ENCODE peak calls at places on chromosomes 5 and 9, in five cellular contexts. M is mammary epithelial cell; G is CD8-positive, alpha-beta T cell; D is IMR-90; R is WERI-Rb-1. O is an unnamed sample. For H3K36me3, the result is how much of the 10 kb centered on the place peaks cover.

GRCh38 chr5:158755971-158756370 is 343.7 kb downstream of the EBF1 start:
- DNase-seq in M (no peak), G (no peak), D (no peak), R (no peak), O (no peak)

GRCh38 chr5:156623381-156624040 is 226.6 kb upstream of the PPP1R2B start:
- DNase-seq in M (no peak), G (no peak), D (no peak), R (no peak), O (no peak)

GRCh38 chr5:143241892-143242291 is 161.6 kb downstream of the NR3C1 start:
- DNase-seq in M (peak), G (no peak), D (peak), R (no peak), O (no peak)

GRCh38 chr5:92641031-92641962 is 939.7 kb downstream of the NR2F1-AS1 start:
- DNase-seq in M (peak), G (no peak), D (peak), R (no peak), O (peak)

GRCh38 chr5:50595199-50595598 is 71.2 kb upstream of the PARP8 start:
- DNase-seq in M (peak), G (no peak), D (peak), R (no peak), O (peak)

GRCh38 chr9:73093016-73093739 is 58.5 kb upstream of the ANXA1 start:
- DNase-seq in M (no peak), G (no peak), D (no peak), R (no peak), O (no peak)

GRCh38 chr5:8993031-8993430 is 552.8 kb downstream of the SEMA5A start:
- DNase-seq in M (peak), G (no peak), D (no peak), R (no peak), O (no peak)

GRCh38 chr9:92138157-92138959 is 23.1 kb upstream of the SPTLC1 start:
- DNase-seq in M (peak), G (peak), D (peak), R (peak), O (no peak)

GRCh38 chr5:160649304-160649703 is 202.7 kb downstream of the ATP10B start:
- DNase-seq in M (peak), G (no peak), D (no peak), R (peak), O (no peak)

GRCh38 chr9:109248133-109248581 is 72.7 kb downstream of the EPB41L4B start:
- DNase-seq in M (no peak), G (no peak), D (peak), R (peak), O (no peak)

GRCh38 chr9:18905883-18906649 is 126.9 kb downstream of the SAXO1 start:
- DNase-seq in M (no peak), G (no peak), D (peak), R (no peak), O (no peak)

GRCh38 chr5:127203818-127204217 is 86.8 kb upstream of the MEGF10 start:
- DNase-seq in M (peak), G (no peak), D (peak), R (no peak), O (no peak)

GRCh38 chr5:151408633-151409243 is 38.7 kb upstream of the SLC36A1 start:
- DNase-seq in M (no peak), G (no peak), D (no peak), R (no peak), O (no peak)

GRCh38 chr5:111043712-111044506 is 27.6 kb upstream of the TSLP start:
- DNase-seq in M (peak), G (no peak), D (peak), R (no peak), O (no peak)

GRCh38 chr9:109705515-109705914 is 74.5 kb upstream of the PALM2AKAP2 start:
- DNase-seq in M (peak), G (no peak), D (peak), R (no peak), O (no peak)

GRCh38 chr9:87792831-87793288 is 66.9 kb downstream of the CTSL start:
- DNase-seq in M (peak), G (peak), D (peak), R (no peak), O (no peak)

GRCh38 chr9:9389904-9390303 is 1222.9 kb downstream of the PTPRD start:
- DNase-seq in M (no peak), G (no peak), D (no peak), R (no peak), O (no peak)

GRCh38 chr9:93450817-93451761 is at the start of gene FAM120A:
- DNase-seq in M (peak), G (peak), D (peak), R (peak), O (no peak)

GRCh38 chr5:148912146-148912545 is 85.7 kb downstream of the ADRB2 start:
- DNase-seq in M (peak), G (no peak), D (peak), R (no peak), O (no peak)

GRCh38 chr9:121886759-121887485 is 206.2 kb downstream of the TTLL11 start:
- DNase-seq in M (no peak), G (no peak), D (no peak), R (no peak), O (no peak)

GRCh38 chr5:65395526-65396155 is 86.1 kb downstream of the ADAMTS6 start:
- DNase-seq in M (peak), G (no peak), D (peak), R (no peak), O (peak)

GRCh38 chr9:92658176-92658575 is 11.8 kb downstream of the IPPK start:
- DNase-seq in M (no peak), G (no peak), D (no peak), R (no peak), O (no peak)

GRCh38 chr9:38359689-38360385 is 32.7 kb upstream of the ALDH1B1 start:
- DNase-seq in M (no peak), G (no peak), D (no peak), R (no peak), O (no peak)

GRCh38 chr5:108940500-108940899 is 192.8 kb downstream of the FER start:
- DNase-seq in M (no peak), G (no peak), D (no peak), R (no peak), O (no peak)

GRCh38 chr5:56783261-56783660 is 32.1 kb upstream of the MAP3K1 start:
- DNase-seq in M (no peak), G (no peak), D (no peak), R (no peak), O (no peak)

GRCh38 chr5:105931782-105932489 is 1738.8 kb downstream of the EFNA5 start:
- DNase-seq in M (no peak), G (no peak), D (peak), R (no peak), O (no peak)

GRCh38 chr5:54024466-54024865 is 285.9 kb downstream of the ARL15 start:
- DNase-seq in M (peak), G (no peak), D (peak), R (no peak), O (no peak)

GRCh38 chr9:121398374-121398773 is 28.3 kb upstream of the STOM start:
- DNase-seq in M (peak), G (no peak), D (peak), R (no peak), O (peak)

GRCh38 chr9:21097817-21098216 is 20.1 kb upstream of the IFNB1 start:
- DNase-seq in M (no peak), G (no peak), D (no peak), R (no peak), O (no peak)

GRCh38 chr9:15189491-15189890 is 117.5 kb downstream of the TTC39B start:
- DNase-seq in M (no peak), G (no peak), D (no peak), R (no peak), O (no peak)

GRCh38 chr9:91690540-91691249 is 259.3 kb downstream of the ROR2 start:
- DNase-seq in M (no peak), G (no peak), D (no peak), R (no peak), O (no peak)

GRCh38 chr5:160635046-160635445 is 213.4 kb downstream of the PTTG1 start:
- DNase-seq in M (no peak), G (no peak), D (no peak), R (no peak), O (no peak)

GRCh38 chr5:88276378-88276777 is 7.7 kb upstream of the TMEM161B start:
- DNase-seq in M (no peak), G (no peak), D (no peak), R (no peak), O (no peak)

GRCh38 chr9:94213513-94214124 is 45.5 kb upstream of the ZNF169 start:
- DNase-seq in M (peak), G (peak), D (peak), R (peak), O (peak)

GRCh38 chr9:127676636-127677035 is 30.2 kb upstream of the CFAP157 start:
- DNase-seq in M (no peak), G (no peak), D (peak), R (no peak), O (no peak)
- H3K36me3 ChIP-seq in M (under half), G (under half), D (half or more), R (half or more), O (under half)

GRCh38 chr9:133421615-133422542 is at the start of gene ADAMTS13:
- DNase-seq in M (no peak), G (no peak), D (peak), R (peak), O (no peak)
- TF ChIP-seq CTCF in M (no peak), G (no peak), D (no peak), R (peak), O (peak)

GRCh38 chr5:62000646-62001045 is 305.4 kb upstream of the KIF2A start:
- DNase-seq in M (no peak), G (no peak), D (no peak), R (no peak), O (no peak)

GRCh38 chr5:61999371-61999770 is 306.6 kb upstream of the KIF2A start:
- DNase-seq in M (peak), G (no peak), D (no peak), R (no peak), O (no peak)

GRCh38 chr5:62002436-62002835 is 303.6 kb upstream of the KIF2A start:
- DNase-seq in M (no peak), G (no peak), D (no peak), R (no peak), O (no peak)

GRCh38 chr5:62005551-62005950 is 300.5 kb upstream of the KIF2A start:
- DNase-seq in M (peak), G (no peak), D (no peak), R (no peak), O (no peak)

DNA sequence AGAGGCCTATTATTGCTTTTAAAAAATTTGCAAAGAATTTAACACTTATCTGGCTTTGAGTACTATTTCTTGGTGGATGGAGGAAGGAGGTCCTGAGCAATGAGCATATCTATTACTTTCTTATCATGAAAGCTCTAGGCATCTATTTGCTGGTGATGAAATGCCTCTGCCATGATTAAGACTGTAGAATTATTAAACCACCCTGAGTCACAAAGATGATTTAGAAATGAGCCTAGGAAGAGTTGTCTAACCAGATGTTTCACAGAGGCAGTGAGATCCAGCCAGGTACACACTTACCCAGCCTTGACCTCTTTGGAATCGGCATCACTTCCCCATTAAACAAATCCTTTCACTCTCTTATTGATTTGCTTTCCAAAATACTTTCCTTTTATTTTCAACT is 304.4 kb upstream of the KIF2A start:
- DNase-seq in M (peak), G (no peak), D (no peak), R (no peak), O (peak)
- H3K36me3 ChIP-seq in M (under half), G (under half), D (under half), R (under half), O (under half)

GRCh38 chr9:77977210-77977611 is 54.4 kb downstream of the GNAQ start:
- DNase-seq in M (peak), G (peak), D (peak), R (peak), O (no peak)
- TF ChIP-seq CTCF in M (peak), G (no peak), D (peak), R (peak), O (peak)

O was measured in kidney epithelial cell.